ENCODE peak calls at places on chromosomes 11 and 22, in eight cellular contexts. D, S, W, Z, X, T, Q and H are unnamed samples.
A peak's percentile ranks its signal among the peaks of the same experiment; 100 is the strongest.

GRCh38 chr11:60923800-60924109 is 505 bp upstream of the TMEM132A start:
- DNase-seq in D (no peak), Z (no peak), T (no peak), Q (no peak), X (peak; percentile 77), S (no peak), W (no peak), H (no peak)

GRCh38 chr11:19345848-19346681 is 105.3 kb upstream of the E2F8 start:
- DNase-seq in D (no peak), Q (peak; percentile 13), X (peak; percentile 68), Z (peak; percentile 36), W (peak; percentile 7), S (no peak), T (peak; percentile 52), H (peak; percentile 13)

GRCh38 chr11:35035894-35036408 is 103.0 kb upstream of the CD44 start:
- DNase-seq in T (no peak), D (no peak), W (no peak), Q (no peak), Z (no peak), X (no peak), S (peak; percentile 95), H (peak; percentile 96)

GRCh38 chr22:42664976-42665831 is 16.0 kb upstream of the CYB5R3 start:
- DNase-seq in D (no peak), W (no peak), Q (no peak), T (no peak), X (no peak), Z (no peak), S (peak; percentile 47), H (no peak)

GRCh38 chr11:27722945-27723344 is 22.7 kb upstream of the BDNF start:
- DNase-seq in W (no peak), Z (no peak), Q (no peak), T (no peak), D (no peak), X (no peak), S (no peak), H (peak; percentile 26)

GRCh38 chr11:82239498-82239897 is 494.2 kb downstream of the FAM181B start:
- DNase-seq in D (no peak), T (no peak), Q (no peak), Z (no peak), S (no peak), X (peak; percentile 19), W (no peak), H (no peak)

GRCh38 chr22:46764140-46764680 is 1.8 kb downstream of the TBC1D22A start:
- DNase-seq in S (no peak), Z (no peak), D (no peak), T (no peak), Q (no peak), X (no peak), W (no peak), H (no peak)

GRCh38 chr11:75155570-75156422 is 4.9 kb downstream of the SLCO2B1 start:
- DNase-seq in Q (no peak), Z (no peak), T (no peak), D (no peak), S (no peak), W (no peak), X (no peak), H (no peak)

GRCh38 chr22:35335936-35336781 is 36.5 kb downstream of the TOM1 start:
- DNase-seq in D (no peak), W (no peak), T (no peak), Q (no peak), S (no peak), X (peak; percentile 92), Z (no peak), H (no peak)

GRCh38 chr11:1693327-1694063 is 3.5 kb upstream of the KRTAP5-6 start:
- DNase-seq in X (peak; percentile 93), T (peak; percentile 94), W (peak; percentile 86), Z (peak; percentile 47), Q (peak; percentile 92), D (peak; percentile 66), S (peak; percentile 47), H (peak; percentile 74)

GRCh38 chr11:129440028-129440630 is 64.5 kb downstream of the BARX2 start:
- DNase-seq in W (peak; percentile 45), X (peak; percentile 69), Q (peak; percentile 69), S (peak; percentile 99), T (no peak), D (no peak), Z (no peak), H (peak; percentile 1)

GRCh38 chr11:108732395-108732794 is 67.5 kb downstream of the DDX10 start:
- DNase-seq in X (no peak), T (no peak), W (no peak), D (no peak), Z (no peak), S (no peak), Q (no peak), H (no peak)

GRCh38 chr11:134068829-134069425 is at the start of gene JAM3:
- DNase-seq in D (peak; percentile 96), X (peak; percentile 92), Q (no peak), T (peak; percentile 100), W (peak; percentile 98), Z (peak; percentile 90), S (peak; percentile 72), H (peak; percentile 95)

GRCh38 chr22:32531955-32532818 is 57.6 kb downstream of the FBXO7 start:
- DNase-seq in Z (no peak), T (no peak), S (peak; percentile 84), W (no peak), X (no peak), Q (peak; percentile 50), D (no peak), H (peak; percentile 77)

GRCh38 chr11:82507288-82507687 is 226.4 kb downstream of the FAM181B start:
- DNase-seq in W (no peak), T (no peak), X (no peak), Z (no peak), Q (no peak), D (no peak), S (no peak), H (no peak)